ENCODE peak calls at places on chromosomes 12 and 14, in eight cellular contexts. P is suprapubic skin, L is transverse colon, I is GM06990, S is HepG2, W is AG04450, Z is fibroblast of lung, V is BE2C. H is an unnamed sample. For H3K27me3, the result is how much of the 10 kb centered on the place peaks cover.

GRCh38 chr12:103966736-103967135 is 1.1 kb downstream of the TDG start:
- DNase-seq in P (no peak), I (no peak), S (no peak), V (no peak), L (no peak), W (no peak), Z (peak), H (no peak)

GRCh38 chr12:38949363-38949762 is 44.0 kb upstream of the CPNE8 start:
- DNase-seq in I (no peak), W (no peak), S (peak), V (no peak), Z (peak), P (no peak), L (no peak), H (no peak)

GRCh38 chr12:110282956-110283817 is 2.1 kb downstream of the ATP2A2 start:
- DNase-seq in I (no peak), S (no peak), P (no peak), L (no peak), W (no peak), Z (no peak), V (no peak), H (no peak)

GRCh38 chr12:118746176-118746575 is 235.2 kb upstream of the SRRM4 start:
- DNase-seq in V (no peak), W (no peak), Z (no peak), L (no peak), I (no peak), P (no peak), S (no peak), H (no peak)

GRCh38 chr12:129540249-129540648 is 363.6 kb downstream of the TMEM132D start:
- DNase-seq in S (no peak), Z (no peak), W (no peak), P (no peak), I (no peak), V (no peak), L (no peak), H (no peak)

GRCh38 chr12:52096332-52097044 is 17.0 kb downstream of the SMIM41 start:
- DNase-seq in S (no peak), P (no peak), V (no peak), L (no peak), W (no peak), I (no peak), Z (no peak), H (no peak)

GRCh38 chr12:57520008-57520726 is at the start of gene DDIT3:
- DNase-seq in L (peak), S (peak), Z (peak), I (peak), W (peak), V (no peak), P (peak), H (peak)

GRCh38 chr12:106192659-106193403 is 54.1 kb upstream of the NUAK1 start:
- DNase-seq in I (no peak), Z (no peak), V (no peak), S (no peak), P (no peak), W (no peak), L (no peak), H (no peak)

GRCh38 chr12:91072931-91073330 is 15.1 kb upstream of the KERA start:
- DNase-seq in Z (peak), W (no peak), L (no peak), V (no peak), S (no peak), I (no peak), P (no peak), H (no peak)

GRCh38 chr12:664779-665092 is 1.5 kb upstream of the NINJ2 start:
- DNase-seq in W (no peak), I (no peak), V (no peak), L (no peak), P (no peak), S (no peak), Z (no peak), H (no peak)

GRCh38 chr12:128823216-128823915 is 392 bp downstream of the SLC15A4 start:
- DNase-seq in I (peak), L (peak), V (peak), P (no peak), W (no peak), S (peak), Z (no peak), H (peak)

GRCh38 chr12:108080363-108080762 is 48.7 kb upstream of the WSCD2 start:
- DNase-seq in W (no peak), V (no peak), S (no peak), L (no peak), P (peak), I (no peak), Z (no peak), H (no peak)

GRCh38 chr14:64786296-64787149 is 82.3 kb downstream of the PLEKHG3 start:
- DNase-seq in S (no peak), P (no peak), L (no peak), I (no peak), V (no peak), Z (peak), W (no peak), H (no peak)

GRCh38 chr14:73227812-73228781 is 9.2 kb upstream of the PAPLN start:
- DNase-seq in W (peak), P (no peak), I (no peak), L (peak), S (peak), V (peak), Z (peak), H (no peak)

GRCh38 chr12:94326234-94326633 is 133.4 kb downstream of the CEP83 start:
- DNase-seq in P (no peak), I (no peak), Z (no peak), L (no peak), V (no peak), S (no peak), W (no peak), H (no peak)

GRCh38 chr14:90548455-90548854 is 151.6 kb downstream of the CALM1 start:
- DNase-seq in L (no peak), Z (no peak), V (peak), I (no peak), S (no peak), P (no peak), W (no peak), H (no peak)

GRCh38 chr14:101121399-101122113 is 218.0 kb upstream of the RTL1 start:
- DNase-seq in I (no peak), P (no peak), V (no peak), S (no peak), L (no peak), Z (no peak), W (no peak), H (no peak)

GRCh38 chr14:99716850-99717681 is 33.0 kb downstream of the CYP46A1 start:
- DNase-seq in Z (no peak), L (no peak), V (no peak), W (no peak), S (no peak), I (no peak), P (peak), H (no peak)

GRCh38 chr14:64942531-64943111 is at the start of gene GPX2:
- DNase-seq in V (no peak), Z (no peak), P (no peak), L (peak), W (no peak), S (peak), I (no peak), H (peak)

GRCh38 chr12:121568971-121569808 is 11.6 kb downstream of the KDM2B start:
- DNase-seq in I (no peak), V (no peak), P (no peak), W (no peak), L (peak), S (no peak), Z (no peak), H (no peak)

GRCh38 chr14:22793976-22794375 is 21.3 kb downstream of the SLC7A7 start:
- DNase-seq in I (no peak), P (no peak), V (no peak), W (no peak), S (no peak), Z (no peak), L (no peak), H (no peak)

GRCh38 chr14:101914083-101914482 is 50.3 kb upstream of the DYNC1H1 start:
- DNase-seq in P (no peak), L (no peak), W (no peak), S (no peak), V (no peak), I (no peak), Z (no peak), H (no peak)

GRCh38 chr12:117162167-117162539 is 28.1 kb downstream of the FBXO21 start:
- DNase-seq in I (no peak), S (no peak), Z (no peak), V (no peak), L (no peak), P (no peak), W (no peak), H (no peak)

GRCh38 chr12:87931764-87932163 is 97.4 kb downstream of the C12orf50 start:
- DNase-seq in W (peak), I (no peak), Z (peak), P (no peak), S (no peak), V (no peak), L (no peak), H (no peak)

GRCh38 chr12:28558232-28558631 is 368.0 kb downstream of the CCDC91 start:
- DNase-seq in V (no peak), L (no peak), Z (no peak), I (no peak), P (no peak), W (no peak), S (no peak), H (no peak)

GRCh38 chr14:92920001-92920400 is 2.9 kb upstream of the CHGA start:
- DNase-seq in W (no peak), V (no peak), S (no peak), L (no peak), Z (no peak), I (no peak), P (no peak), H (no peak)

DNA sequence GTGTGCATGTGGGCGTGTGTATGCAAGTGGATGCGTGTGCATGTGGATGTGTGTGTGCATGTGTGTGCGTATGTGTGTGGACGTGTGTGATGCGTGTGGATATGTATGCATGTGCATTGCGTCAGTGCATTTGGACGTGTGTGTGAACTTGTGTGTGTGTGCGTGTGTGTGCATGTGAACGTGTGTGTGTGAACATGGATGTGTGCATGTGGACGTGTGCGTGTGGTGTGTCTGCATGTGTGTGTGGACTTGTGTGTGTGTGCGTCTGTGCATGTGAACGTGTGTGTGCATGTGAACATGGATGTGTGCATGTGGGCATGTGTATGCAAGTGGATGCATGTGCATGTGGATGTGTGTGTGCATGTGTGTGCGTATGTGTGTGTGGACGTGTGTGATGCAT is 34.4 kb upstream of the FBRSL1 start:
- DNase-seq in L (no peak), V (no peak), S (no peak), W (no peak), P (no peak), Z (no peak), I (no peak), H (no peak)
- H3K27me3 ChIP-seq in L (under half), V (under half), S (half or more), W (under half), P (half or more), Z (under half), I (under half), H (under half)

DNA sequence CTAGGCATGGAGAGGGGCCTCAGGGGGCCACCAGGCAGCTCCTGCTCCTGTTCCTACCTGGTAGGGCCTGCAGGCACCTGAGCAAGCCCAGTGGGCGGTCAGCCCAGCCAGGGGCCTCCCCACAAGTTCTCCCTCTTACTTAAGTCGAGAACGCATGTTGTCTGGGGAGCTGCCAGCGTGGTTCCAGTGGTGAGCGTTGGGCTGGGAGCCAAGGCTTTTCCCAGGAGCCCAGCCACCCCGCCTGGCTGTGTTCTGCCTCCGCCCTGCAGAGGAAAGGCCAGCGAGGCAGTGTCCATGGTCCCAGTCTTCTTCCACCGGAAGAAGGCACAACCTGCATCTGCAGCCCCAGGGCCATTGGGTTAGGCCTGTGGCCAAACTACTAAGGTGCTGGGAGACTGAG is 1.4 kb downstream of the C14orf180 start:
- DNase-seq in P (no peak), V (peak), Z (peak), W (no peak), S (no peak), L (peak), I (no peak), H (no peak)
- H3K4me3 ChIP-seq in P (no peak), V (peak), Z (no peak), W (no peak), S (no peak), L (no peak), I (no peak), H (no peak)

GRCh38 chr12:113310489-113310888 is 24.4 kb downstream of the SLC8B1 start:
- DNase-seq in L (no peak), S (peak), W (no peak), V (no peak), P (no peak), Z (no peak), I (no peak), H (no peak)
- TF ChIP-seq CTCF in L (no peak), S (peak), W (peak), V (peak), P (no peak), Z (no peak), I (peak), H (no peak)

DNA sequence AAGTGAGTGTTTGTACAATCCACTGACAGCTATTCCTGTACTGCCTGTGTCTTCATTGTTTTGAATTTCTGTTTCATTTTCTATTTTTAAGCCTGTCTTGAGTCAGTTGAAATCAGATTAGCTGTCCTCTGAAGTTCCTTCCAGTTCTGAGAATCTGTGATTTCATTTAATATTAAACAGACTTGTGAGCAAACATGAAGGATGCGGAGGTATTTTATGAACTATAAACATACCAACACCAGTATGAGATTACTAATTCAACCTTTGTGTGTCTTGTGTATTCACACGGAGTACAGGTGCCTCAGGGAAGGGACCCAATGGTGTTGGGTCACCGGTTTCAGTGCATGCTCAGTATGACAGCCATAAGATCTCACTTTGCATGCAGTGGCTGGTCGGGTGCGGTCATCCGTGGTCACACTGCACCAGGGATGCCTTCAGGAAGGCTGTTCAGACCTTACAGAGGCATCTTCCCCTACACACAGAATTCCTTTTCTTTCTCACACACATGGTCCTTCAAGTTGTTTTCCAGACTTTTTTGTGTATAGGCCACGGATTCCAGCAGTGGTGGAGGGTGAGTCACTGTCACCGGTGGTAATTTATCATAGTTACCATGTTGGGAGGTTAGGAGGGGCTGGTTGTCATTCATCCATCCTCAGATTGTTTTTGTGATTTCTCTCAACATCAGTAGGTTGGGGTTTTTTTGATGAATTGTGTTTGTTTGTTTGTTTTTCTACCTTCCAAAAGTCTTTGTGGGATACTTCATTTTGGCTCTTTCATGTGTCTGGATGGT is 103.0 kb upstream of the SFSWAP start:
- DNase-seq in L (peak), P (no peak), W (no peak), Z (no peak), S (no peak), V (no peak), I (peak), H (no peak)
- H3K27me3 ChIP-seq in L (under half), P (under half), W (under half), Z (under half), S (half or more), V (under half), I (under half), H (under half)

GRCh38 chr12:6635375-6635855 is 344 bp downstream of the LPAR5 start:
- DNase-seq in S (no peak), I (peak), W (no peak), Z (no peak), L (no peak), V (peak), P (no peak), H (no peak)
- H3K4me3 ChIP-seq in S (peak), I (peak), W (no peak), Z (no peak), L (no peak), V (no peak), P (peak), H (no peak)

GRCh38 chr14:81408595-81408994 is 8.5 kb upstream of the STON2 start:
- DNase-seq in S (peak), L (no peak), W (no peak), Z (no peak), P (no peak), V (no peak), I (no peak), H (peak)
- TF ChIP-seq CTCF in S (no peak), L (no peak), W (no peak), Z (no peak), P (no peak), V (no peak), I (no peak), H (no peak)